ENCODE peak calls at places on chromosome 9, in four cellular contexts. B, E, L and J are unnamed samples.

GRCh38 chr9:108211576-108211975 is 644.2 kb downstream of the ACTL7B start:
- DNase-seq in B (no peak), E (no peak), L (no peak), J (no peak)

GRCh38 chr9:117672397-117672796 is 31.8 kb upstream of the TLR4 start:
- DNase-seq in B (peak; percentile 1), E (peak; percentile 56), L (peak; percentile 30), J (peak; percentile 74)

GRCh38 chr9:117091529-117091928 is 323.3 kb downstream of the ASTN2 start:
- DNase-seq in B (no peak), E (no peak), L (no peak), J (no peak)

GRCh38 chr9:129095170-129095667 is 14.3 kb downstream of the DOLPP1 start:
- DNase-seq in B (no peak), E (no peak), L (no peak), J (no peak)

GRCh38 chr9:137461663-137462395 is 2.7 kb upstream of the NSMF start:
- DNase-seq in B (no peak), E (no peak), L (no peak), J (peak; percentile 71)

GRCh38 chr9:13550519-13550918 is 271.0 kb upstream of the MPDZ start:
- DNase-seq in B (no peak), E (no peak), L (no peak), J (no peak)

GRCh38 chr9:116928884-116929283 is 241.8 kb downstream of the TRIM32 start:
- DNase-seq in B (no peak), E (no peak), L (no peak), J (no peak)

GRCh38 chr9:71681708-71682268 is 86.5 kb downstream of the CEMIP2 start:
- DNase-seq in B (no peak), E (no peak), L (peak; percentile 69), J (peak; percentile 82)

GRCh38 chr9:81389569-81389993 is 299.8 kb downstream of the TLE1 start:
- DNase-seq in B (peak; percentile 4), E (peak; percentile 98), L (peak; percentile 97), J (peak; percentile 97)

GRCh38 chr9:16258708-16259107 is 611.8 kb downstream of the BNC2 start:
- DNase-seq in B (no peak), E (no peak), L (peak; percentile 43), J (peak; percentile 42)

GRCh38 chr9:136309101-136309801 is 5.4 kb upstream of the CCDC187 start:
- DNase-seq in B (no peak), E (no peak), L (no peak), J (no peak)

GRCh38 chr9:127805620-127806019 is 2.9 kb downstream of the FPGS start:
- DNase-seq in B (peak; percentile 51), E (no peak), L (no peak), J (peak; percentile 49)

GRCh38 chr9:128494108-128494742 is 10.3 kb upstream of the GLE1 start:
- DNase-seq in B (no peak), E (no peak), L (peak; percentile 22), J (peak; percentile 76)

GRCh38 chr9:114417511-114417910 is 29.7 kb upstream of the AKNA start:
- DNase-seq in B (no peak), E (peak; percentile 44), L (peak; percentile 70), J (peak; percentile 41)

GRCh38 chr9:93107151-93107824 is 11.3 kb downstream of the CARD19 start:
- DNase-seq in B (no peak), E (no peak), L (no peak), J (no peak)

GRCh38 chr9:4750021-4750673 is 9.1 kb upstream of the AK3 start:
- DNase-seq in B (no peak), E (no peak), L (peak; percentile 62), J (peak; percentile 73)

GRCh38 chr9:7523644-7524043 is 275.9 kb downstream of the DMAC1 start:
- DNase-seq in B (no peak), E (no peak), L (no peak), J (no peak)

GRCh38 chr9:14345586-14346237 is 31.8 kb upstream of the NFIB start:
- DNase-seq in B (no peak), E (no peak), L (no peak), J (no peak)

GRCh38 chr9:88024896-88025295 is 50.6 kb upstream of the CDK20 start:
- DNase-seq in B (no peak), E (no peak), L (no peak), J (no peak)

GRCh38 chr9:126363250-126363649 is 36.6 kb downstream of the MVB12B start:
- DNase-seq in B (no peak), E (no peak), L (no peak), J (no peak)

GRCh38 chr9:91074866-91075265 is 273.2 kb downstream of the SYK start:
- DNase-seq in B (no peak), E (no peak), L (peak; percentile 68), J (peak; percentile 80)

GRCh38 chr9:18122156-18122555 is 351.8 kb upstream of the ADAMTSL1 start:
- DNase-seq in B (no peak), E (peak; percentile 9), L (no peak), J (peak; percentile 34)

GRCh38 chr9:98011122-98011521 is 28.0 kb downstream of the ANP32B start:
- DNase-seq in B (no peak), E (no peak), L (no peak), J (no peak)

GRCh38 chr9:88782931-88783451 is 208.3 kb upstream of the S1PR3 start:
- DNase-seq in B (no peak), E (no peak), L (peak; percentile 49), J (no peak)

GRCh38 chr9:108655818-108656217 is 200.0 kb downstream of the ACTL7B start:
- DNase-seq in B (no peak), E (no peak), L (no peak), J (no peak)

GRCh38 chr9:133484671-133485437 is 6.0 kb upstream of the SLC2A6 start:
- DNase-seq in B (no peak), E (no peak), L (no peak), J (no peak)

GRCh38 chr9:106482733-106483132 is 380.2 kb upstream of the ZNF462 start:
- DNase-seq in B (no peak), E (no peak), L (peak; percentile 20), J (no peak)

GRCh38 chr9:14096182-14096922 is 217.6 kb downstream of the NFIB start:
- DNase-seq in B (no peak), E (no peak), L (peak; percentile 95), J (peak; percentile 88)

GRCh38 chr9:121824651-121825480 is 173.4 kb downstream of the DAB2IP start:
- DNase-seq in B (peak; percentile 10), E (no peak), L (no peak), J (no peak)

GRCh38 chr9:80605129-80605528 is 1033.4 kb downstream of the TLE4 start:
- DNase-seq in B (peak; percentile 16), E (no peak), L (peak; percentile 60), J (peak; percentile 81)

GRCh38 chr9:100674419-100675122 is 96.7 kb downstream of the CAVIN4 start:
- DNase-seq in B (no peak), E (no peak), L (no peak), J (no peak)

GRCh38 chr9:100108572-100108971 is 9.5 kb downstream of the INVS start:
- DNase-seq in B (no peak), E (no peak), L (peak; percentile 38), J (peak; percentile 13)

GRCh38 chr9:100505564-100506159 is 32.7 kb downstream of the TMEFF1 start:
- DNase-seq in B (peak; percentile 67), E (no peak), L (peak; percentile 33), J (peak; percentile 82)

GRCh38 chr9:108041551-108041950 is 552.0 kb upstream of the KLF4 start:
- DNase-seq in B (no peak), E (no peak), L (peak; percentile 63), J (peak; percentile 71)

GRCh38 chr9:27799326-27799725 is 226.0 kb upstream of the C9orf72 start:
- DNase-seq in B (no peak), E (no peak), L (no peak), J (no peak)

GRCh38 chr9:136061405-136061804 is 33.7 kb downstream of the NACC2 start:
- DNase-seq in B (no peak), E (no peak), L (no peak), J (no peak)

GRCh38 chr9:133160742-133161541 is 2.8 kb downstream of the GBGT1 start:
- DNase-seq in B (peak; percentile 52), E (no peak), L (peak; percentile 57), J (peak; percentile 91)

GRCh38 chr9:89252910-89253309 is 58.1 kb upstream of the CKS2 start:
- DNase-seq in B (no peak), E (no peak), L (no peak), J (no peak)

GRCh38 chr9:136089697-136090045 is 5.4 kb downstream of the NACC2 start:
- DNase-seq in B (no peak), E (no peak), L (peak; percentile 55), J (peak; percentile 61)

GRCh38 chr9:79176298-79176697 is 395.5 kb upstream of the TLE4 start:
- DNase-seq in B (no peak), E (no peak), L (no peak), J (no peak)

GRCh38 chr9:19517202-19517942 is 108.6 kb downstream of the ACER2 start:
- DNase-seq in B (no peak), E (no peak), L (no peak), J (no peak)
- TF ChIP-seq CTCF in B (peak; percentile 47), E (peak; percentile 25), L (peak; percentile 22), J (peak; percentile 45)

GRCh38 chr9:69861011-69861410 is 40.4 kb downstream of the CFAP95 start:
- DNase-seq in B (no peak), E (no peak), L (peak; percentile 24), J (peak; percentile 16)

GRCh38 chr9:69857131-69857530 is 36.5 kb downstream of the CFAP95 start:
- DNase-seq in B (no peak), E (peak; percentile 43), L (peak; percentile 60), J (peak; percentile 25)

GRCh38 chr9:69857828-69858227 is 37.2 kb downstream of the CFAP95 start:
- DNase-seq in B (no peak), E (no peak), L (no peak), J (no peak)
- TF ChIP-seq CTCF in B (no peak), E (no peak), L (no peak), J (no peak)

GRCh38 chr9:1732670-1733069 is 282.5 kb upstream of the SMARCA2 start:
- DNase-seq in B (no peak), E (no peak), L (no peak), J (peak; percentile 1)

GRCh38 chr9:1729631-1730030 is 285.5 kb upstream of the SMARCA2 start:
- DNase-seq in B (no peak), E (no peak), L (no peak), J (no peak)

GRCh38 chr9:1723616-1724015 is 291.5 kb upstream of the SMARCA2 start:
- DNase-seq in B (no peak), E (no peak), L (no peak), J (no peak)

GRCh38 chr9:1722404-1722803 is 292.7 kb upstream of the SMARCA2 start:
- DNase-seq in B (no peak), E (no peak), L (no peak), J (no peak)

GRCh38 chr9:1726993-1727759 is 288.0 kb upstream of the SMARCA2 start:
- DNase-seq in B (no peak), E (no peak), L (no peak), J (no peak)
- TF ChIP-seq CTCF in B (peak; percentile 23), E (no peak), L (no peak), J (no peak)

GRCh38 chr9:110875275-110875674 is 163.0 kb downstream of the LPAR1 start:
- DNase-seq in B (no peak), E (no peak), L (no peak), J (no peak)
- TF ChIP-seq CTCF in B (peak; percentile 31), E (no peak), L (no peak), J (peak; percentile 3)

GRCh38 chr9:76741524-76741923 is 22.7 kb upstream of the PCA3 start:
- DNase-seq in B (no peak), E (no peak), L (no peak), J (no peak)
- TF ChIP-seq CTCF in B (no peak), E (no peak), L (no peak), J (no peak)

GRCh38 chr9:112750111-112750766 is at the start of gene SNX30:
- DNase-seq in B (peak; percentile 79), E (no peak), L (peak; percentile 88), J (peak; percentile 91)
- TF ChIP-seq CTCF in B (peak; percentile 60), E (peak; percentile 18), L (peak; percentile 14), J (no peak)